ENCODE peak calls at places on chromosome 16, in four cellular contexts. One of them, this sample, is unnamed.

GRCh38 chr16:2178321-2179106 is 17.9 kb downstream of the CASKIN1 start:
- DNase-seq in WTC11: peak; percentile 80
- DNase-seq in K562: peak; percentile 91
- DNase-seq in GM12878: no peak
- DNase-seq in this sample: no peak

GRCh38 chr16:49018259-49018931 is 263.2 kb downstream of the CBLN1 start:
- DNase-seq in WTC11: no peak
- DNase-seq in K562: no peak
- DNase-seq in GM12878: no peak
- DNase-seq in this sample: no peak

GRCh38 chr16:750454-750853 is 9.7 kb upstream of the CIAO3 start:
- DNase-seq in WTC11: no peak
- DNase-seq in K562: no peak
- DNase-seq in GM12878: no peak
- DNase-seq in this sample: no peak

GRCh38 chr16:56682703-56683397 is 580 bp downstream of the MT1X start:
- DNase-seq in WTC11: no peak
- DNase-seq in K562: no peak
- DNase-seq in GM12878: no peak
- DNase-seq in this sample: no peak

GRCh38 chr16:67936876-67937605 is 391 bp upstream of the PSMB10 start:
- DNase-seq in WTC11: no peak
- DNase-seq in K562: no peak
- DNase-seq in GM12878: peak; percentile 65
- DNase-seq in this sample: no peak

GRCh38 chr16:31190061-31190460 is 10.1 kb downstream of the FUS start:
- DNase-seq in WTC11: no peak
- DNase-seq in K562: no peak
- DNase-seq in GM12878: no peak
- DNase-seq in this sample: no peak

GRCh38 chr16:87970206-87970605 is 19.0 kb downstream of the BANP start:
- DNase-seq in WTC11: no peak
- DNase-seq in K562: no peak
- DNase-seq in GM12878: no peak
- DNase-seq in this sample: no peak

GRCh38 chr16:13909872-13910303 is 10.1 kb upstream of the ERCC4 start:
- DNase-seq in WTC11: no peak
- DNase-seq in K562: no peak
- DNase-seq in GM12878: no peak
- DNase-seq in this sample: peak; percentile 92

GRCh38 chr16:4246777-4247476 is 5.0 kb upstream of the SRL start:
- DNase-seq in WTC11: no peak
- DNase-seq in K562: no peak
- DNase-seq in GM12878: no peak
- DNase-seq in this sample: no peak

GRCh38 chr16:51154271-51155171 is 3.5 kb upstream of the SALL1 start:
- DNase-seq in WTC11: peak; percentile 71
- DNase-seq in K562: no peak
- DNase-seq in GM12878: no peak
- DNase-seq in this sample: no peak

GRCh38 chr16:19765860-19766553 is 47.9 kb downstream of the IQCK start:
- DNase-seq in WTC11: no peak
- DNase-seq in K562: no peak
- DNase-seq in GM12878: no peak
- DNase-seq in this sample: no peak

GRCh38 chr16:87176735-87177134 is 140.5 kb downstream of the C16orf95 start:
- DNase-seq in WTC11: no peak
- DNase-seq in K562: no peak
- DNase-seq in GM12878: no peak
- DNase-seq in this sample: no peak

GRCh38 chr16:1351582-1352362 is at the start of the genes GNPTG and TSR3:
- DNase-seq in WTC11: peak; percentile 80
- DNase-seq in K562: peak; percentile 89
- DNase-seq in GM12878: peak; percentile 64
- DNase-seq in this sample: peak; percentile 61

GRCh38 chr16:57329718-57330327 is 28.8 kb upstream of the CCL22 start:
- DNase-seq in WTC11: no peak
- DNase-seq in K562: no peak
- DNase-seq in GM12878: no peak
- DNase-seq in this sample: no peak

GRCh38 chr16:78292726-78293380 is 193.4 kb downstream of the WWOX start:
- DNase-seq in WTC11: no peak
- DNase-seq in K562: no peak
- DNase-seq in GM12878: no peak
- DNase-seq in this sample: peak; percentile 63

GRCh38 chr16:30438835-30439234 is 6.8 kb downstream of the SEPHS2 start:
- DNase-seq in WTC11: no peak
- DNase-seq in K562: no peak
- DNase-seq in GM12878: no peak
- DNase-seq in this sample: no peak

GRCh38 chr16:4922721-4923342 is 14.1 kb downstream of the PPL start:
- DNase-seq in WTC11: no peak
- DNase-seq in K562: no peak
- DNase-seq in GM12878: no peak
- DNase-seq in this sample: no peak

GRCh38 chr16:84042879-84043485 is 387 bp upstream of the SLC38A8 start:
- DNase-seq in WTC11: peak; percentile 46
- DNase-seq in K562: peak; percentile 56
- DNase-seq in GM12878: no peak
- DNase-seq in this sample: no peak

GRCh38 chr16:4591191-4591590 is 23.5 kb downstream of the UBALD1 start:
- DNase-seq in WTC11: no peak
- DNase-seq in K562: no peak
- DNase-seq in GM12878: no peak
- DNase-seq in this sample: no peak

GRCh38 chr16:70647461-70648359 is 1.4 kb downstream of the IL34 start:
- DNase-seq in WTC11: no peak
- DNase-seq in K562: no peak
- DNase-seq in GM12878: no peak
- DNase-seq in this sample: no peak

GRCh38 chr16:25959216-25959615 is 267.5 kb downstream of the HS3ST4 start:
- DNase-seq in WTC11: no peak
- DNase-seq in K562: no peak
- DNase-seq in GM12878: no peak
- DNase-seq in this sample: no peak

GRCh38 chr16:28621756-28622155 is 11.9 kb upstream of the SULT1A1 start:
- DNase-seq in WTC11: no peak
- DNase-seq in K562: no peak
- DNase-seq in GM12878: no peak
- DNase-seq in this sample: no peak

GRCh38 chr16:19085679-19086200 is 18.3 kb downstream of the COQ7 start:
- DNase-seq in WTC11: no peak
- DNase-seq in K562: peak; percentile 68
- DNase-seq in GM12878: no peak
- DNase-seq in this sample: no peak

GRCh38 chr16:57532251-57532625 is 4.1 kb downstream of the CCDC102A start:
- DNase-seq in WTC11: peak; percentile 6
- DNase-seq in K562: peak; percentile 3
- DNase-seq in GM12878: no peak
- DNase-seq in this sample: no peak

GRCh38 chr16:83779881-83780280 is 27.9 kb upstream of the HSBP1 start:
- DNase-seq in WTC11: no peak
- DNase-seq in K562: no peak
- DNase-seq in GM12878: no peak
- DNase-seq in this sample: no peak

GRCh38 chr16:88062341-88062861 is 111.2 kb downstream of the BANP start:
- DNase-seq in WTC11: no peak
- DNase-seq in K562: no peak
- DNase-seq in GM12878: no peak
- DNase-seq in this sample: no peak

GRCh38 chr16:19892902-19893301 is 8.3 kb upstream of the GPRC5B start:
- DNase-seq in WTC11: no peak
- DNase-seq in K562: no peak
- DNase-seq in GM12878: no peak
- DNase-seq in this sample: no peak

GRCh38 chr16:67246081-67246944 is 968 bp downstream of the FHOD1 start:
- DNase-seq in WTC11: peak; percentile 97
- DNase-seq in K562: peak; percentile 79
- DNase-seq in GM12878: no peak
- DNase-seq in this sample: peak; percentile 87

GRCh38 chr16:52376677-52377300 is 170.2 kb downstream of the TOX3 start:
- DNase-seq in WTC11: no peak
- DNase-seq in K562: no peak
- DNase-seq in GM12878: no peak
- DNase-seq in this sample: no peak

GRCh38 chr16:70766176-70766575 is 34.8 kb downstream of the VAC14 start:
- DNase-seq in WTC11: no peak
- DNase-seq in K562: no peak
- DNase-seq in GM12878: no peak
- DNase-seq in this sample: no peak

GRCh38 chr16:2969545-2970521 is 685 bp downstream of the PAQR4 start:
- DNase-seq in WTC11: peak; percentile 85
- DNase-seq in K562: peak; percentile 85
- DNase-seq in GM12878: no peak
- DNase-seq in this sample: peak; percentile 66

GRCh38 chr16:51880776-51881175 is 666.2 kb downstream of the TOX3 start:
- DNase-seq in WTC11: no peak
- DNase-seq in K562: no peak
- DNase-seq in GM12878: no peak
- DNase-seq in this sample: no peak

GRCh38 chr16:64167851-64168770 is 953.8 kb downstream of the CDH11 start:
- DNase-seq in WTC11: no peak
- DNase-seq in K562: no peak
- DNase-seq in GM12878: no peak
- DNase-seq in this sample: no peak

GRCh38 chr16:69859105-69859969 is 91.8 kb upstream of the CLEC18A start:
- DNase-seq in WTC11: peak; percentile 77
- DNase-seq in K562: peak; percentile 65
- DNase-seq in GM12878: no peak
- DNase-seq in this sample: peak; percentile 93

GRCh38 chr16:88611220-88611821 is 27.1 kb upstream of the IL17C start:
- DNase-seq in WTC11: peak; percentile 68
- DNase-seq in K562: no peak
- DNase-seq in GM12878: no peak
- DNase-seq in this sample: no peak

GRCh38 chr16:20792216-20792615 is 14.1 kb downstream of the ERI2 start:
- DNase-seq in WTC11: no peak
- DNase-seq in K562: no peak
- DNase-seq in GM12878: no peak
- DNase-seq in this sample: no peak

GRCh38 chr16:51374346-51374745 is 223.3 kb upstream of the SALL1 start:
- DNase-seq in WTC11: no peak
- DNase-seq in K562: no peak
- DNase-seq in GM12878: no peak
- DNase-seq in this sample: no peak

GRCh38 chr16:72740346-72740745 is 307.6 kb downstream of the ZFHX3 start:
- DNase-seq in WTC11: no peak
- DNase-seq in K562: no peak
- DNase-seq in GM12878: no peak
- DNase-seq in this sample: no peak

GRCh38 chr16:72743011-72743761 is 304.7 kb downstream of the ZFHX3 start:
- DNase-seq in WTC11: no peak
- DNase-seq in K562: no peak
- DNase-seq in GM12878: no peak
- DNase-seq in this sample: no peak

GRCh38 chr16:72749091-72749490 is 298.8 kb downstream of the ZFHX3 start:
- DNase-seq in WTC11: no peak
- DNase-seq in K562: no peak
- DNase-seq in GM12878: no peak
- DNase-seq in this sample: no peak

GRCh38 chr16:72739577-72739976 is 308.4 kb downstream of the ZFHX3 start:
- DNase-seq in WTC11: no peak
- DNase-seq in K562: no peak
- DNase-seq in GM12878: no peak
- DNase-seq in this sample: peak; percentile 8

GRCh38 chr16:72744064-72744793 is 303.7 kb downstream of the ZFHX3 start:
- DNase-seq in WTC11: no peak
- DNase-seq in K562: no peak
- DNase-seq in GM12878: no peak
- DNase-seq in this sample: no peak
- TF ChIP-seq ETV6 in WTC11: no peak
- TF ChIP-seq ETV6 in K562: no peak
- TF ChIP-seq ETV6 in GM12878: no peak
- TF ChIP-seq ETV6 in this sample: no peak

DNA sequence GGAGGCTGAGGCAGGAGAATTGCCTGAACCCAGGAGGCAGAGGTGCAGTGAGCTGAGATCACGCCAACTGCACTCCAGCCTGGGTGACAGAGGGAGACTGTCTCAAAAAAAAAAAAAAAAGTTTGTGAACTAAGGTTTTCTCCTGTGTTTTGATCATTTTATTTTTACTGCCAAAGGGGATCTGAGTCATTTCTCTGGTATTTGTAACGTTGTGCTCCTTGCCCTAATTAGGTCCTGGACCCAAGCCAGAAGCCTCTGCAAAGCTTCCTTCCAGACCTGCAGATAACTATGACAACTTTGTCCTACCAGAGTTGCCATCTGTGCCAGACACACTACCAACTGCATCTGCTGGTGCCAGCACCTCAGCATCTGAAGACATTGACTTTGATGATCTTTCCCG is 32.1 kb downstream of the IST1 start:
- DNase-seq in WTC11: no peak
- DNase-seq in K562: no peak
- DNase-seq in GM12878: no peak
- DNase-seq in this sample: no peak
- TF ChIP-seq ATF3 in WTC11: no peak
- TF ChIP-seq ATF3 in K562: no peak
- TF ChIP-seq ATF3 in GM12878: no peak
- TF ChIP-seq ATF3 in this sample: no peak

GRCh38 chr16:11152205-11152604 is 103.8 kb downstream of the SOCS1 start:
- DNase-seq in WTC11: no peak
- DNase-seq in K562: peak; percentile 42
- DNase-seq in GM12878: no peak
- DNase-seq in this sample: no peak
- TF ChIP-seq ETV6 in WTC11: no peak
- TF ChIP-seq ETV6 in K562: no peak
- TF ChIP-seq ETV6 in GM12878: no peak
- TF ChIP-seq ETV6 in this sample: no peak

DNA sequence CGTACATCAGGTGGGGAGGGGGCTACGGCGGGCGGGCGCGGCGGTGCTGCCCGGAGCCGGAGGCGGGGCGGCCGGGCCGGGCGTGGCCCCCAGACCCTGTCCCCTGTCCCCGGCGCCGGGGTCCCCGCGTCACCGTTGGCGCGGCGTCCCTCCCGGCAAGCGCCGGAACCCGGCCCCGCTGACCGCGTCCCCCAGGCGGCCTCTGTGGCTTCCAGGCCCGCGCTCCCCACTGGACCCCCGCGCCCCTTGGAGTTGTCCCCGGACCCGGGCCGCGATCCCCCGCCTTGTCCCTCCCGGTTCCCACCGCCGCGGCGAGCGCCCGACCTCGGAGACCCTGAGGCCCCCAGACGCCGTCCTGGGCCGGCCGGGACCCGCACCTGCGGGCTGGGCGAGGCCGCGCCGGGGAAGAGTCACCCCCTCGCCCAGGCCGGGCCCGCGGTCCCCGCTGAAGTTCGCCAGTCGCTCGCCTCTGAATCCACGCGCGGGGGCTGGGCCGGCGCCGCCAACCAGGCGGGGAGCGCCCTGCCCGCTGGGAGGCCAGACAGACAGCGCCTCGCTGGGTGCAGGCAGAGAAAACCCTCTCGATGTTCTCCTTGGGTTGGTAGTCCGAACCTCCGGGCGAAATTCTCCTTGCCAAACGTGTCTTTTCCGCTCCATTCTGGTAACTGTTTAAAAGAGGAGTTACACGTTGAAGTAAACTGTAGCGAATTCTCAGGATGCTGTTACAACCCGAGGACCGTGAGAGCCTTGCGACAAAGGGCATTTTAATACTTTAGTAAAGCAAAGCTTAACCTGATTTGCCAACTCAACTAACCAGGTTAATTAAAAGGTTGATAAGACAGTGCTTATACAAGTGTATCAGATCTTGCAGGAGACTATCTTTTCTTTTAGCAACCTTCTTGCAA is 761 bp downstream of the GAN start:
- DNase-seq in WTC11: peak; percentile 23
- DNase-seq in K562: peak; percentile 54
- DNase-seq in GM12878: no peak
- DNase-seq in this sample: peak; percentile 32
- TF ChIP-seq ATF3 in WTC11: no peak
- TF ChIP-seq ATF3 in K562: peak; percentile 22
- TF ChIP-seq ATF3 in GM12878: no peak
- TF ChIP-seq ATF3 in this sample: no peak